ENCODE peak calls at places on chromosome 6, in five cellular contexts. U is K562, H is HepG2, A is H1, C is GM12878. K is an unnamed sample.

GRCh38 chr6:115901896-115902295 is 158.8 kb downstream of the FRK start:
- DNase-seq in U (no peak), H (no peak), A (no peak), C (no peak), K (no peak)

GRCh38 chr6:121055572-121056163 is 278.6 kb downstream of the TBC1D32 start:
- DNase-seq in U (peak; percentile 56), H (peak; percentile 54), A (no peak), C (peak; percentile 4), K (peak; percentile 10)

GRCh38 chr6:67277312-67277711 is 1357.8 kb upstream of the ADGRB3 start:
- DNase-seq in U (no peak), H (no peak), A (no peak), C (no peak), K (no peak)

GRCh38 chr6:112511441-112511840 is 164.3 kb downstream of the RFPL4B start:
- DNase-seq in U (no peak), H (no peak), A (no peak), C (no peak), K (peak; percentile 41)

GRCh38 chr6:41565701-41566100 is 19.5 kb downstream of the FOXP4 start:
- DNase-seq in U (no peak), H (no peak), A (no peak), C (no peak), K (no peak)

GRCh38 chr6:7544597-7544996 is 3.1 kb downstream of the DSP start:
- DNase-seq in U (no peak), H (no peak), A (no peak), C (no peak), K (no peak)

GRCh38 chr6:7833753-7834075 is 76.9 kb downstream of the TXNDC5 start:
- DNase-seq in U (no peak), H (no peak), A (no peak), C (no peak), K (no peak)

GRCh38 chr6:160082627-160083026 is 39.0 kb upstream of the SLC22A1 start:
- DNase-seq in U (no peak), H (no peak), A (no peak), C (no peak), K (no peak)

GRCh38 chr6:111938710-111939109 is 65.5 kb upstream of the FYN start:
- DNase-seq in U (no peak), H (peak; percentile 35), A (no peak), C (no peak), K (no peak)

GRCh38 chr6:46199387-46199786 is 28.6 kb upstream of the ENPP5 start:
- DNase-seq in U (no peak), H (no peak), A (no peak), C (no peak), K (no peak)

GRCh38 chr6:32115623-32116022 is 6.5 kb upstream of the TNXB start:
- DNase-seq in U (no peak), H (no peak), A (no peak), C (no peak), K (no peak)

GRCh38 chr6:139965393-139965792 is 590.9 kb upstream of the CITED2 start:
- DNase-seq in U (no peak), H (no peak), A (no peak), C (no peak), K (no peak)

GRCh38 chr6:157484181-157484580 is 103.2 kb downstream of the ZDHHC14 start:
- DNase-seq in U (no peak), H (no peak), A (no peak), C (no peak), K (no peak)

GRCh38 chr6:129331450-129332138 is 378.4 kb downstream of the ARHGAP18 start:
- DNase-seq in U (no peak), H (no peak), A (no peak), C (no peak), K (no peak)

GRCh38 chr6:5509106-5509505 is 247.8 kb downstream of the FARS2 start:
- DNase-seq in U (no peak), H (no peak), A (no peak), C (no peak), K (no peak)

GRCh38 chr6:128363424-128363823 is 157.0 kb downstream of the PTPRK start:
- DNase-seq in U (no peak), H (no peak), A (no peak), C (no peak), K (no peak)

GRCh38 chr6:39365281-39366074 is 43.0 kb upstream of the KCNK16 start:
- DNase-seq in U (no peak), H (no peak), A (no peak), C (no peak), K (no peak)

GRCh38 chr6:56293756-56294155 is 46.4 kb upstream of the COL21A1 start:
- DNase-seq in U (no peak), H (no peak), A (no peak), C (no peak), K (no peak)

GRCh38 chr6:118768441-118768840 is 117.0 kb upstream of the CEP85L start:
- DNase-seq in U (no peak), H (no peak), A (no peak), C (no peak), K (no peak)

GRCh38 chr6:169571123-169571962 is 130.5 kb downstream of the WDR27 start:
- DNase-seq in U (no peak), H (peak; percentile 52), A (no peak), C (no peak), K (no peak)

GRCh38 chr6:92810913-92811312 is 608.4 kb downstream of the EPHA7 start:
- DNase-seq in U (peak; percentile 16), H (peak; percentile 40), A (peak; percentile 64), C (peak; percentile 13), K (peak; percentile 3)

GRCh38 chr6:72784581-72784980 is 162.7 kb downstream of the KCNQ5 start:
- DNase-seq in U (no peak), H (no peak), A (no peak), C (no peak), K (no peak)

GRCh38 chr6:83192456-83192855 is 609 bp downstream of the PGM3 start:
- DNase-seq in U (no peak), H (no peak), A (no peak), C (no peak), K (no peak)

GRCh38 chr6:150806790-150807189 is 58.7 kb upstream of the MTHFD1L start:
- DNase-seq in U (no peak), H (no peak), A (no peak), C (no peak), K (no peak)

GRCh38 chr6:24307881-24308280 is 50.0 kb downstream of the DCDC2 start:
- DNase-seq in U (no peak), H (no peak), A (no peak), C (no peak), K (no peak)

GRCh38 chr6:2158596-2159271 is 86.7 kb downstream of the GMDS start:
- DNase-seq in U (peak; percentile 79), H (no peak), A (peak; percentile 78), C (no peak), K (peak; percentile 70)

GRCh38 chr6:150072201-150072600 is 3.3 kb upstream of the ULBP3 start:
- DNase-seq in U (peak; percentile 68), H (peak; percentile 43), A (no peak), C (no peak), K (peak; percentile 90)

GRCh38 chr6:110537208-110538123 is 61.1 kb upstream of the SLC22A16 start:
- DNase-seq in U (no peak), H (peak; percentile 73), A (no peak), C (no peak), K (peak; percentile 84)

GRCh38 chr6:105321728-105322127 is 81.2 kb downstream of the PREP start:
- DNase-seq in U (no peak), H (no peak), A (no peak), C (no peak), K (no peak)

GRCh38 chr6:105322499-105323231 is 80.2 kb downstream of the PREP start:
- DNase-seq in U (peak; percentile 18), H (no peak), A (no peak), C (no peak), K (no peak)

GRCh38 chr6:105321207-105321606 is 81.7 kb downstream of the PREP start:
- DNase-seq in U (no peak), H (no peak), A (no peak), C (no peak), K (no peak)

GRCh38 chr6:105319331-105319730 is 83.6 kb downstream of the PREP start:
- DNase-seq in U (no peak), H (no peak), A (no peak), C (no peak), K (no peak)

DNA sequence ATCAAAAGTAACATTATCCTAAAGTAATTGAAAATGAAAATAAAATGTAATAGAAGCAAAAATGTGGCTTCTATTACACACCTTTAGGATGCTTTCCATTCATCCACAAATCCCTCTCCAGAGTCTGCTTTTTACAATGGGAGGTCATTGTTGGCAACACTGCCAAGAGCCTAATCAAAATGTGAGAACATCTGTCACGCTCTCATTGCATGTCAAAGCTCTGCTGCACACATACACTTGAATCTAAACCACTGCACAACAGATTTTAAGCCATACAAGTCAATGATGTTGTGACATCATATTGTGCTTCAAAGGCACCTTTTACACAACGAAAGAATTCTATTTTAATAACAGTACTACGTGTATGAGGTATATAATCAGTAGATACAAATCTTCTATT is 82.1 kb downstream of the PREP start:
- DNase-seq in U (no peak), H (no peak), A (no peak), C (no peak), K (no peak)
- TF ChIP-seq SRF in U (no peak), H (no peak), A (no peak), C (no peak), K (no peak)

GRCh38 chr6:12344949-12345693 is 55.0 kb downstream of the EDN1 start:
- DNase-seq in U (no peak), H (no peak), A (no peak), C (no peak), K (no peak)

GRCh38 chr6:12345694-12346058 is 55.5 kb downstream of the EDN1 start:
- DNase-seq in U (no peak), H (no peak), A (no peak), C (no peak), K (no peak)

GRCh38 chr6:12350644-12351173 is 60.5 kb downstream of the EDN1 start:
- DNase-seq in U (no peak), H (no peak), A (no peak), C (no peak), K (no peak)

GRCh38 chr6:12351672-12352071 is 61.5 kb downstream of the EDN1 start:
- DNase-seq in U (no peak), H (no peak), A (no peak), C (no peak), K (no peak)

GRCh38 chr6:12348530-12349511 is 58.7 kb downstream of the EDN1 start:
- DNase-seq in U (no peak), H (peak; percentile 98), A (no peak), C (no peak), K (peak; percentile 83)
- H3K9me3 ChIP-seq in U (no peaks in the 10 kb centered on the region), H (peaks cover 26% of the 10 kb centered on the region), A (peaks cover 25% of the 10 kb centered on the region), C (peaks cover 27% of the 10 kb centered on the region), K (no peaks in the 10 kb centered on the region)

GRCh38 chr6:145813285-145814034 is 1.1 kb downstream of the FBXO30 start:
- DNase-seq in U (no peak), H (peak; percentile 23), A (no peak), C (no peak), K (no peak)
- TF ChIP-seq SRF in U (no peak), H (no peak), A (no peak), C (no peak), K (no peak)

DNA sequence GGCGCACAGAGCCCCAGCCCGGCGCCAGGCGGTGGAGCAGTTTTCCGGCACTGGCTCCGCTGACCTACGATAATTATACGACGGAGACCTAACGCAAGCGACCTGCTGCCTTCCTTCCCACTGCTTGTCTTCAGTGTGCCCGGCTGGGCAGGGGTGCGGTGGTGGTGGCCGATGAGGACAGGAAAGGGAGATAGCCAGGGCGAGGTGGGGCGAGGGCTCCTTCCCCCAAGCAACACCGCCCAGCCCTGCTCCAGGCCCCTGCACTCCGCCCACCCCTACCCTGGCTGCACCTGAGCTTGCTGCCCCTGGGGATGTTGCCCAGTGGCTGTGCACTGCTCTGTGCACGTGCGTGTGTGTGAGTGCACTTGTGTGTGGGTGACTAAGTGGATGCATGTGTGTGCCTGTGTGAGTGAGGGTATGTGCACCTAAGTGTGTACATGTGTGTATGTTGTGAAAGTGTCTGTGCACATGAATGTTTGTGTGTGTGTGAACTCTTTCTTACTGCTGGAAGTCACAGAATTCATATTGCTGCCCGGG is 42.6 kb upstream of the IRF4 start:
- DNase-seq in U (no peak), H (no peak), A (no peak), C (no peak), K (no peak)
- H3K9me3 ChIP-seq in U (no peaks in the 10 kb centered on the region), H (no peaks in the 10 kb centered on the region), A (peaks cover 44% of the 10 kb centered on the region), C (no peaks in the 10 kb centered on the region), K (no peaks in the 10 kb centered on the region)